ENCODE peak calls at places on chromosomes 7 and 10, in six cellular contexts. A is endothelial cell of umbilical vein, P is A549, N is HepG2, D is GM12878, E is K562. Q is an unnamed sample.

GRCh38 chr7:135672560-135673359 is 10.4 kb downstream of the STMP1 start:
- DNase-seq in A (peak), P (peak), N (peak), D (no peak), E (peak), Q (peak)

GRCh38 chr10:71344154-71344915 is 25.3 kb downstream of the SLC29A3 start:
- DNase-seq in A (no peak), P (no peak), N (no peak), D (no peak), E (no peak), Q (no peak)

GRCh38 chr10:84329094-84329611 is 764 bp downstream of the CCSER2 start:
- DNase-seq in A (peak), P (peak), N (peak), D (no peak), E (peak), Q (peak)

GRCh38 chr7:28296571-28297483 is 115.5 kb upstream of the CREB5 start:
- DNase-seq in A (peak), P (peak), N (no peak), D (no peak), E (peak), Q (peak)

GRCh38 chr10:122089343-122090015 is 100.5 kb downstream of the TACC2 start:
- DNase-seq in A (no peak), P (no peak), N (peak), D (no peak), E (no peak), Q (peak)

GRCh38 chr10:28248092-28248491 is 54.8 kb downstream of the MPP7 start:
- DNase-seq in A (no peak), P (no peak), N (no peak), D (no peak), E (no peak), Q (peak)

GRCh38 chr7:87413951-87414381 is 61.5 kb downstream of the ABCB4 start:
- DNase-seq in A (no peak), P (no peak), N (no peak), D (no peak), E (no peak), Q (no peak)

GRCh38 chr10:76311752-76312699 is 880.6 kb downstream of the LRMDA start:
- DNase-seq in A (peak), P (peak), N (peak), D (no peak), E (peak), Q (peak)

GRCh38 chr7:101126651-101127459 is at the start of gene SERPINE1:
- DNase-seq in A (peak), P (peak), N (peak), D (peak), E (peak), Q (peak)

GRCh38 chr10:5840314-5841307 is 27.4 kb upstream of the GDI2 start:
- DNase-seq in A (no peak), P (no peak), N (peak), D (peak), E (no peak), Q (peak)

GRCh38 chr10:62637249-62638061 is 167.1 kb upstream of the ADO start:
- DNase-seq in A (peak), P (no peak), N (peak), D (peak), E (no peak), Q (peak)

GRCh38 chr7:19405546-19405945 is 260.3 kb upstream of the FERD3L start:
- DNase-seq in A (no peak), P (no peak), N (no peak), D (no peak), E (no peak), Q (no peak)

GRCh38 chr7:52938455-52939133 is 96.8 kb upstream of the POM121L12 start:
- DNase-seq in A (no peak), P (no peak), N (no peak), D (no peak), E (no peak), Q (no peak)

GRCh38 chr10:97919012-97919411 is 69.4 kb downstream of the GOLGA7B start:
- DNase-seq in A (no peak), P (no peak), N (no peak), D (no peak), E (no peak), Q (no peak)

GRCh38 chr10:91389636-91390512 is 20.3 kb upstream of the HECTD2 start:
- DNase-seq in A (peak), P (peak), N (peak), D (no peak), E (peak), Q (peak)
- TF ChIP-seq MYC in A (no peak), P (no peak), N (no peak), D (no peak), E (no peak), Q (no peak)

GRCh38 chr10:124570646-124571045 is 109.0 kb downstream of the LHPP start:
- DNase-seq in A (no peak), P (no peak), N (no peak), D (no peak), E (no peak), Q (no peak)
- TF ChIP-seq MAX in A (no peak), P (no peak), N (no peak), D (no peak), E (no peak), Q (no peak)

DNA sequence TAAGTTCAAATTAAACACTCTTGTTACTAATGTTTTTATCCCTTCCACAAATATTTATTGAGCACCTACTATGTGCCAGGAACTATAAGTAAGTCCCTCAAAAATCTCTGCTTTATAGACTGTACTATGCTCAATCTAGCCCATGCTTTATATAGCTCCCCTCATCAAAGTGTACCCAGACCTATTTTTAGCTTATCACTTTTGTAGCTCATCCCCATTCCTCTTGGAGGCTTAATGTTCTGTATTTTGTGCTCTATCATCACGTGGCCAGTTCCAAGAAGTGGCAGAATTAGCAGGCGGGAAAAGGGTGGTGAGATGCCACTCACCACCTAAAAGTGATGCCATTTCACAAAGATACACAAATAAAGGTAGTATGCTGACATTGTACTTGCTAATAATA is 138.1 kb upstream of the BET1 start:
- DNase-seq in A (no peak), P (no peak), N (no peak), D (no peak), E (no peak), Q (no peak)
- TF ChIP-seq MYC in A (no peak), P (no peak), N (no peak), D (no peak), E (no peak), Q (no peak)

DNA sequence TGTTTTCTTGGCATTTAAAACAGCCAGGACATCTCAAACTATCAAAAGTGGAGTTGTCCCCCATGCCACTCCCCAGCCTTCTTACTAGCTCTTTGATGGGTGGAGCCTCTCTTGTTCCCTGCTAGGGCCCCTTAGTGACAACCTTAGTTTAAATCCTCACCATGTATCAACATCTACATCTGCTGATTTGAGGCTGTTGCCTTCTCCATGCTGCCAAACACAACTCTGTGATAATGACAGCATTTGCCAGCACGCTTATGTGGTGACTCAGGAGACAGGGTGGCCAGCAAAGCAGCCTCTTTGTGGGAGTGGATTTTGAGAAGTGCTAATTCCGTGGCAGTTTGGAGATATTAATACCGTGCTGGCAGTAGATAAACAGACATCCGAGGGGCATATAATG is 145.4 kb downstream of the LRRC4 start:
- DNase-seq in A (peak), P (no peak), N (no peak), D (no peak), E (peak), Q (peak)
- TF ChIP-seq MAX in A (no peak), P (no peak), N (no peak), D (no peak), E (peak), Q (no peak)

DNA sequence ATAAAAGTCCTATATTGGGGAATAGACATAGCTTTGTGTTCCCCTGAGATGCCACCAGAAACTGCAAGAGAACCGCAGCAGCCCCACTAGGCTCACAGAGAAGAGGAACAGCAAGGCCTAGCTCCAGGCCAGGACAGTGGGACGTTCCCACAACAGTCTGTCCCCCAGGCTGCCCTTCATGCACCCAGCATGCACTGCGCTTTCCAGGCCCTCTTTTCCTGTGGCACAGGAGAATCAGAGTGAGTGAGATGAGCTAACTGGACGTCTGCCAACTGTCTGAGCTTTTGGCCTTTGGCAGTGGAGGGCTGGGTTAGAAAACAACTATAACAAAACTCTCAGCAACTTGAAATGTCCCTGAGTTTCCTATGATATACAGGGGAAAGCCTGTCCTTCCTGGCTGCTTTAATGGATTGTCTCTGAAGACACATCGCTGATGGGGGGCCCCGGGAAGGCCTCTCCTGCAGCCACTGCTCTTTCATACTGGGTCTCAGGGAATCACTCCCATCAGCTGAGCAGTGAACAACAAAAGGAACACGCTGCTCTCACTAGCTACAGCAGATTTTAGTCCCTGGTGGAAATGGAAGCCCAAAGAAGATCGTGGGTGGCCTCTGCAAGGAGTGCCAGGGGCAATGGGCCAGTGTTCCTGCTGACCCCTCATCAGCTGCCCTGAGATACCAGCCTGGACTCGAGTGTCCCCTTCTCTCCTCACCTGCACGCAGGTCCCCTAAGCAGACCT is 53.5 kb downstream of the PODXL start:
- DNase-seq in A (no peak), P (no peak), N (peak), D (no peak), E (no peak), Q (no peak)
- TF ChIP-seq MYC in A (no peak), P (no peak), N (no peak), D (no peak), E (no peak), Q (no peak)

GRCh38 chr7:72152171-72153131 is 259.7 kb downstream of the CALN1 start:
- DNase-seq in A (no peak), P (no peak), N (peak), D (no peak), E (no peak), Q (no peak)
- TF ChIP-seq MAX in A (no peak), P (no peak), N (no peak), D (no peak), E (no peak), Q (no peak)

DNA sequence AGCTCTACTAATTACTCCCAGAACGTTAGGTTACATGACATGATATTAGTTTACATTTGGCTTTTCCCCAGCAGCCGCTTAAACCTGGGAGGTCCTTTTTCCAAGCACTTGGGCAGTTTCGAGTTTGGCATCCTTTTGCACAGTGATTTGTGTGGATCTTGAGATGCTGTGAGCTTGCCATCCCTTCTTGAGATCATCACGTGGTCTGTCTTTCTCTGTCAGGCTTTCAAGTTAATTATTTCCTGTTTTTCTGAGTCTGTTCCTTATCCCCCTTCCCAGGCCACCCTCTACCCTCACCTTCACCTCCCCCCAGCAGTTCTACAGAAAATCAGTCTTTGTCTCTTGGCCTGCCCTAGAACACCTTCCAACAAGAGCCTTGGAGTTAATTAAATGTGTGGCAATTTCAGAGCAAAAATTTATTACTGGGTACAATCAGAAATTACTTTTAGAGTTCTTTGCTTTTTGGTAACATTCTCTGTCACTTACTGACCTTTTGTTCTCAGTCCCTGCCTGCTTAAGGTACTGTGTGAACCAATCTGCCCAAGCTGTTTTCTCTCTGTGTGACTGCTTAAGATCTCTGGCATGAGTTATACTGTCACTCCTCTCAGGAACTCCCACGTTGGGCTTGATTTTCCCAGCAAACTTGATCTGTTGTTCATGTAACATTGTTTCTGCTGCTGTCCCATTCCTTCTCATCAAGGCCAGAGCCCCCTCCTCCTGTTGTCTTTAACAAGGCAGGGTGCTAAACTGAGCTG is 3.1 kb upstream of the SLF2 start:
- DNase-seq in A (peak), P (no peak), N (no peak), D (no peak), E (no peak), Q (peak)
- TF ChIP-seq MYC in A (no peak), P (no peak), N (no peak), D (no peak), E (no peak), Q (no peak)

DNA sequence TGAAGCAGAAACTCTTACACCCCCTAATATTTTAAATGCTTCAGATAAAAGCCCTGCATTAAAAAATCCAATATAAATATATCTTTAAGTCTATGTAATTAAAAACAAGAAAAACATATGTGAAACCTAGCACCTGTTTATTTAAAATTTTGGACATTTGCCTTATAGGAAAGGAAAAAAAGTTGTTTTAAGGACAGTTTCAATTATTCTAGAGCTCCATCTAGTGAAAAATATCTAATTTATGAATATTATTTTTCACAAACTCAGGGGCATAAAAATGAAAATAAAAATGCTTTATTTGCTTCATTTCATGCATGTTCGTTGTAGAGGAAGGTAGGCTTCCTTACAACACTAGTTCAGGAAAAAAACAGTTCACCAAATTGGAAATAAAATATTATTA is 26.1 kb downstream of the ENKUR start:
- DNase-seq in A (peak), P (no peak), N (no peak), D (no peak), E (no peak), Q (no peak)
- TF ChIP-seq MAX in A (no peak), P (no peak), N (no peak), D (no peak), E (no peak), Q (no peak)